ENCODE peak calls at places on chromosome 12, in seven cellular contexts. One of them, this sample, is unnamed.

GRCh38 chr12:30614031-30614430 is 81.6 kb downstream of the IPO8 start:
- DNase-seq in AG04450: no peak
- DNase-seq in transverse colon: no peak
- DNase-seq in mammary epithelial cell: peak; percentile 3
- DNase-seq in left ventricle myocardium inferior: no peak
- DNase-seq in substantia nigra: no peak
- DNase-seq in fibroblast of lung: no peak
- DNase-seq in this sample: no peak

GRCh38 chr12:124075836-124076235 is 102.8 kb downstream of the ZNF664 start:
- DNase-seq in AG04450: no peak
- DNase-seq in transverse colon: no peak
- DNase-seq in mammary epithelial cell: no peak
- DNase-seq in left ventricle myocardium inferior: no peak
- DNase-seq in substantia nigra: no peak
- DNase-seq in fibroblast of lung: no peak
- DNase-seq in this sample: no peak

GRCh38 chr12:12510141-12510540 is 52.5 kb downstream of the DUSP16 start:
- DNase-seq in AG04450: peak; percentile 13
- DNase-seq in transverse colon: no peak
- DNase-seq in mammary epithelial cell: peak; percentile 88
- DNase-seq in left ventricle myocardium inferior: no peak
- DNase-seq in substantia nigra: no peak
- DNase-seq in fibroblast of lung: peak; percentile 16
- DNase-seq in this sample: peak; percentile 82

GRCh38 chr12:95213928-95214327 is 3.3 kb downstream of the FGD6 start:
- DNase-seq in AG04450: no peak
- DNase-seq in transverse colon: no peak
- DNase-seq in mammary epithelial cell: no peak
- DNase-seq in left ventricle myocardium inferior: no peak
- DNase-seq in substantia nigra: no peak
- DNase-seq in fibroblast of lung: no peak
- DNase-seq in this sample: no peak

GRCh38 chr12:67453181-67453580 is 184.0 kb downstream of the CAND1 start:
- DNase-seq in AG04450: no peak
- DNase-seq in transverse colon: no peak
- DNase-seq in mammary epithelial cell: no peak
- DNase-seq in left ventricle myocardium inferior: no peak
- DNase-seq in substantia nigra: no peak
- DNase-seq in fibroblast of lung: no peak
- DNase-seq in this sample: no peak

GRCh38 chr12:103401421-103401820 is 94.3 kb downstream of the C12orf42 start:
- DNase-seq in AG04450: no peak
- DNase-seq in transverse colon: no peak
- DNase-seq in mammary epithelial cell: peak; percentile 78
- DNase-seq in left ventricle myocardium inferior: no peak
- DNase-seq in substantia nigra: no peak
- DNase-seq in fibroblast of lung: no peak
- DNase-seq in this sample: peak; percentile 36

GRCh38 chr12:57754411-57755193 is at the start of gene MARCHF9:
- DNase-seq in AG04450: no peak
- DNase-seq in transverse colon: peak; percentile 91
- DNase-seq in mammary epithelial cell: peak; percentile 70
- DNase-seq in left ventricle myocardium inferior: peak; percentile 59
- DNase-seq in substantia nigra: peak; percentile 5
- DNase-seq in fibroblast of lung: no peak
- DNase-seq in this sample: peak; percentile 39

GRCh38 chr12:6613015-6613775 is 6.0 kb upstream of the CHD4 start:
- DNase-seq in AG04450: no peak
- DNase-seq in transverse colon: peak; percentile 86
- DNase-seq in mammary epithelial cell: peak; percentile 43
- DNase-seq in left ventricle myocardium inferior: peak; percentile 74
- DNase-seq in substantia nigra: peak; percentile 75
- DNase-seq in fibroblast of lung: peak; percentile 88
- DNase-seq in this sample: no peak

GRCh38 chr12:18145924-18146323 is 55.9 kb upstream of the RERGL start:
- DNase-seq in AG04450: no peak
- DNase-seq in transverse colon: no peak
- DNase-seq in mammary epithelial cell: no peak
- DNase-seq in left ventricle myocardium inferior: no peak
- DNase-seq in substantia nigra: no peak
- DNase-seq in fibroblast of lung: peak; percentile 70
- DNase-seq in this sample: no peak

GRCh38 chr12:106359620-106360399 is 2.3 kb downstream of the POLR3B start:
- DNase-seq in AG04450: no peak
- DNase-seq in transverse colon: no peak
- DNase-seq in mammary epithelial cell: no peak
- DNase-seq in left ventricle myocardium inferior: no peak
- DNase-seq in substantia nigra: no peak
- DNase-seq in fibroblast of lung: no peak
- DNase-seq in this sample: no peak

GRCh38 chr12:6607751-6608591 is 792 bp upstream of the CHD4 start:
- DNase-seq in AG04450: no peak
- DNase-seq in transverse colon: peak; percentile 76
- DNase-seq in mammary epithelial cell: peak; percentile 76
- DNase-seq in left ventricle myocardium inferior: no peak
- DNase-seq in substantia nigra: peak; percentile 61
- DNase-seq in fibroblast of lung: peak; percentile 51
- DNase-seq in this sample: no peak

GRCh38 chr12:83196694-83197350 is 510.1 kb downstream of the TMTC2 start:
- DNase-seq in AG04450: no peak
- DNase-seq in transverse colon: no peak
- DNase-seq in mammary epithelial cell: no peak
- DNase-seq in left ventricle myocardium inferior: no peak
- DNase-seq in substantia nigra: no peak
- DNase-seq in fibroblast of lung: no peak
- DNase-seq in this sample: no peak

GRCh38 chr12:50928392-50928791 is 24.0 kb upstream of the HIGD1C start:
- DNase-seq in AG04450: no peak
- DNase-seq in transverse colon: no peak
- DNase-seq in mammary epithelial cell: peak; percentile 40
- DNase-seq in left ventricle myocardium inferior: no peak
- DNase-seq in substantia nigra: no peak
- DNase-seq in fibroblast of lung: peak; percentile 13
- DNase-seq in this sample: no peak

GRCh38 chr12:109513977-109514376 is 36.5 kb downstream of the UBE3B start:
- DNase-seq in AG04450: no peak
- DNase-seq in transverse colon: no peak
- DNase-seq in mammary epithelial cell: peak; percentile 7
- DNase-seq in left ventricle myocardium inferior: no peak
- DNase-seq in substantia nigra: no peak
- DNase-seq in fibroblast of lung: no peak
- DNase-seq in this sample: no peak

GRCh38 chr12:92085040-92085439 is 60.6 kb downstream of the BTG1 start:
- DNase-seq in AG04450: no peak
- DNase-seq in transverse colon: no peak
- DNase-seq in mammary epithelial cell: no peak
- DNase-seq in left ventricle myocardium inferior: no peak
- DNase-seq in substantia nigra: no peak
- DNase-seq in fibroblast of lung: peak; percentile 68
- DNase-seq in this sample: no peak

GRCh38 chr12:66695130-66695529 is 16.3 kb upstream of the GRIP1 start:
- DNase-seq in AG04450: no peak
- DNase-seq in transverse colon: no peak
- DNase-seq in mammary epithelial cell: no peak
- DNase-seq in left ventricle myocardium inferior: no peak
- DNase-seq in substantia nigra: no peak
- DNase-seq in fibroblast of lung: no peak
- DNase-seq in this sample: no peak

GRCh38 chr12:530308-530707 is 70.6 kb downstream of the B4GALNT3 start:
- DNase-seq in AG04450: no peak
- DNase-seq in transverse colon: no peak
- DNase-seq in mammary epithelial cell: peak; percentile 87
- DNase-seq in left ventricle myocardium inferior: no peak
- DNase-seq in substantia nigra: no peak
- DNase-seq in fibroblast of lung: no peak
- DNase-seq in this sample: peak; percentile 95

GRCh38 chr12:14540801-14541462 is 26.8 kb downstream of the PLBD1 start:
- DNase-seq in AG04450: no peak
- DNase-seq in transverse colon: no peak
- DNase-seq in mammary epithelial cell: peak; percentile 16
- DNase-seq in left ventricle myocardium inferior: no peak
- DNase-seq in substantia nigra: no peak
- DNase-seq in fibroblast of lung: no peak
- DNase-seq in this sample: peak; percentile 20

GRCh38 chr12:113912761-113913295 is 53.3 kb downstream of the RBM19 start:
- DNase-seq in AG04450: peak; percentile 51
- DNase-seq in transverse colon: peak; percentile 58
- DNase-seq in mammary epithelial cell: peak; percentile 54
- DNase-seq in left ventricle myocardium inferior: peak; percentile 53
- DNase-seq in substantia nigra: peak; percentile 16
- DNase-seq in fibroblast of lung: peak; percentile 78
- DNase-seq in this sample: no peak

GRCh38 chr12:6323340-6323994 is 13.0 kb downstream of the PLEKHG6 start:
- DNase-seq in AG04450: peak; percentile 79
- DNase-seq in transverse colon: no peak
- DNase-seq in mammary epithelial cell: peak; percentile 89
- DNase-seq in left ventricle myocardium inferior: no peak
- DNase-seq in substantia nigra: no peak
- DNase-seq in fibroblast of lung: peak; percentile 94
- DNase-seq in this sample: peak; percentile 45

GRCh38 chr12:70849265-70849960 is 71.1 kb downstream of the PTPRR start:
- DNase-seq in AG04450: no peak
- DNase-seq in transverse colon: no peak
- DNase-seq in mammary epithelial cell: peak; percentile 8
- DNase-seq in left ventricle myocardium inferior: no peak
- DNase-seq in substantia nigra: no peak
- DNase-seq in fibroblast of lung: peak; percentile 71
- DNase-seq in this sample: no peak

GRCh38 chr12:114698566-114699163 is 14.7 kb upstream of the TBX3 start:
- DNase-seq in AG04450: no peak
- DNase-seq in transverse colon: no peak
- DNase-seq in mammary epithelial cell: no peak
- DNase-seq in left ventricle myocardium inferior: no peak
- DNase-seq in substantia nigra: no peak
- DNase-seq in fibroblast of lung: no peak
- DNase-seq in this sample: no peak

GRCh38 chr12:25251749-25252148 is 1.0 kb upstream of the KRAS start:
- DNase-seq in AG04450: no peak
- DNase-seq in transverse colon: no peak
- DNase-seq in mammary epithelial cell: no peak
- DNase-seq in left ventricle myocardium inferior: no peak
- DNase-seq in substantia nigra: no peak
- DNase-seq in fibroblast of lung: no peak
- DNase-seq in this sample: no peak

DNA sequence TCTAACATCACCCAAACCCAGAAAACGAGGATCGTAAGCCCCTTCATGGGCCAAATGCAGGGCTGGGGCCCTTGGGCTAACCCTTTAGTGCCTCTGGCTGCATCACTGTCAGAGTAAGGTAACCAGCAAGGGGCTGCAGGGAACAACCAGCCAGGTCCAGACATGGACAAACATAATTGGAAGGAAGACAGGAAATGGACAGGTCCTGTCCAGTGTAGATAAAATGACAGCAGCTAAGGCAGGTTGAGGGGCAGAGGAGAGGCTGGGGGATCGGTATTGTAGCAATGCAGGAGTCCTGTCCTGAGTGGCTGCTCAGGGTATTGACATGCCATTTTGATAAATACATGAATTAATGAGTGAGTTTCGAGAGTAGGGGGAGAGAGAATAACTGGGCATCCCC is 29.8 kb downstream of the BICD1 start:
- DNase-seq in AG04450: no peak
- DNase-seq in transverse colon: no peak
- DNase-seq in mammary epithelial cell: no peak
- DNase-seq in left ventricle myocardium inferior: no peak
- DNase-seq in substantia nigra: no peak
- DNase-seq in fibroblast of lung: no peak
- DNase-seq in this sample: no peak
- H3K27ac ChIP-seq in AG04450: no peak overlapping the region
- H3K27ac ChIP-seq in transverse colon: no peak overlapping the region
- H3K27ac ChIP-seq in mammary epithelial cell: no peak overlapping the region
- H3K27ac ChIP-seq in left ventricle myocardium inferior: no peak overlapping the region
- H3K27ac ChIP-seq in substantia nigra: no peak overlapping the region
- H3K27ac ChIP-seq in fibroblast of lung: no peak overlapping the region
- H3K27ac ChIP-seq in this sample: no peak overlapping the region

DNA sequence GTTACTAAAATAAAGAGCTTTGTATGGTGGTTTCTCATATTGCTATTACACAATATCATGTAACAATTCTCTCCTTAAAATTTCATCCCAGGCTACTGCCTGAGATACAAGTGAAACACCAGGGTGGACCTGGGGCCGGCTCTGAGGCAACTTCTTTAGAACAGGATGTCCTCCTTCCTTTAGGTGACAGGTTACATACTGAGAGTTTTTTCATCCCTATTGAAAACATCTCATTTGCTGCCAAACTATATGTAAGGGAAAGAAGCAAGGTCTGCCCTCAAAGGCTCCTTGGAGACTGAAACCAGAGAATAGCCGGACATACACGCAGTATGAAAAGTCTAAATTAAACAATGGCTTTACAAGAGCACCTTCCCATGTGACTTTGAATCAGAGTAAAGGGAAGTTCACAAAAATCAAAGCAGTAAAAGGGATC is 139.9 kb downstream of the DUSP6 start:
- DNase-seq in AG04450: no peak
- DNase-seq in transverse colon: peak; percentile 16
- DNase-seq in mammary epithelial cell: no peak
- DNase-seq in left ventricle myocardium inferior: peak; percentile 31
- DNase-seq in substantia nigra: no peak
- DNase-seq in fibroblast of lung: peak; percentile 37
- DNase-seq in this sample: no peak
- H3K27ac ChIP-seq in AG04450: no peak overlapping the region
- H3K27ac ChIP-seq in transverse colon: peak overlapping the region; percentile 26
- H3K27ac ChIP-seq in mammary epithelial cell: no peak overlapping the region
- H3K27ac ChIP-seq in left ventricle myocardium inferior: peak overlapping the region; percentile 84
- H3K27ac ChIP-seq in substantia nigra: no peak overlapping the region
- H3K27ac ChIP-seq in fibroblast of lung: no peak overlapping the region
- H3K27ac ChIP-seq in this sample: peak overlapping the region; percentile 34

GRCh38 chr12:54578778-54579177 is 9.7 kb downstream of the PPP1R1A start:
- DNase-seq in AG04450: no peak
- DNase-seq in transverse colon: no peak
- DNase-seq in mammary epithelial cell: no peak
- DNase-seq in left ventricle myocardium inferior: no peak
- DNase-seq in substantia nigra: no peak
- DNase-seq in fibroblast of lung: no peak
- DNase-seq in this sample: no peak
- H3K27ac ChIP-seq in AG04450: no peak overlapping the region
- H3K27ac ChIP-seq in transverse colon: no peak overlapping the region
- H3K27ac ChIP-seq in mammary epithelial cell: no peak overlapping the region
- H3K27ac ChIP-seq in left ventricle myocardium inferior: no peak overlapping the region
- H3K27ac ChIP-seq in substantia nigra: no peak overlapping the region
- H3K27ac ChIP-seq in fibroblast of lung: no peak overlapping the region
- H3K27ac ChIP-seq in this sample: no peak overlapping the region

DNA sequence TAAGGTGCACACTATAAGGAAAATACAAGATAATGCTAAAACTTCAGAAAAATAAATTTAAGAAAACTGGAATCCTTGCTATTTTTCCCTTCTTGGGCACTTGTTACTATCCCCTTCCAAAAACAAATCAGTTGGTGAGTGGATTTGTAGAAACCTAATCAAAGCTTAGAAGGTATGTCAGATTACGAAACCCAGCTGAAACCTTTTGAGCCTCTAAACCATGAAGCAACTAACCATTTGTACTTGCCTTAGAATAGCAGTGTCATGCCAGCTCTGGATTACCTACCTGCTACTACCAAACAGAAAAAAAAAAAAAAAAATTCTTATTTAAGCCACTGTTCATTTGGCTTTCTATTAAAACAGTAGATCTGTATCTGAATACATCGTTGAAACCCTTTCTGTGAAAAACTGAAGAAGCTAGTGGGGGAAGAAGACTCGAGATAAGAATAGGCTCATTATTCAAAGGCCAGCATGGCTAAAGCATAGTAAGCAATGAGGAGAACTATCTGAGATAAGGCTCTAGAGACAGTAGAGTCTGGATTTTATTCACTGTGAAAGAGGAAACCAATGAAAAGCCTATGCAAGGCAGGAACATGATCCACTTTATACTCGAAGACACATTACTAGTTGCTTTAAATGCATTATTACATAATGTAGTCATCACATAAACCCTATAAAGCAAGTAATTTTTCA is 30.2 kb downstream of the OSBPL8 start:
- DNase-seq in AG04450: no peak
- DNase-seq in transverse colon: no peak
- DNase-seq in mammary epithelial cell: peak; percentile 15
- DNase-seq in left ventricle myocardium inferior: no peak
- DNase-seq in substantia nigra: no peak
- DNase-seq in fibroblast of lung: no peak
- DNase-seq in this sample: no peak
- H3K27ac ChIP-seq in AG04450: no peak overlapping the region
- H3K27ac ChIP-seq in transverse colon: no peak overlapping the region
- H3K27ac ChIP-seq in mammary epithelial cell: no peak overlapping the region
- H3K27ac ChIP-seq in left ventricle myocardium inferior: no peak overlapping the region
- H3K27ac ChIP-seq in substantia nigra: no peak overlapping the region
- H3K27ac ChIP-seq in fibroblast of lung: no peak overlapping the region
- H3K27ac ChIP-seq in this sample: no peak overlapping the region